ENCODE peak calls at places on chromosome 1, in four cellular contexts. Y is HEK293T, Q is GM12878, U is HepG2. K is an unnamed sample.

GRCh38 chr1:153655333-153655732 is 3.2 kb upstream of the SNAPIN start:
- DNase-seq in Y (no peak), U (peak), Q (no peak), K (no peak)

GRCh38 chr1:65949230-65949626 is 156.5 kb downstream of the PDE4B start:
- DNase-seq in Q (no peak), Y (no peak), U (no peak), K (no peak)

GRCh38 chr1:4653796-4654715 is at the start of gene AJAP1:
- DNase-seq in U (no peak), Q (no peak), Y (no peak), K (no peak)

GRCh38 chr1:66626261-66626660 is 92.3 kb downstream of the SGIP1 start:
- DNase-seq in U (no peak), Y (no peak), Q (no peak), K (no peak)

GRCh38 chr1:114558548-114558947 is 22.9 kb downstream of the BCAS2 start:
- DNase-seq in Y (peak), Q (no peak), U (peak), K (peak)

GRCh38 chr1:16324456-16324890 is 27.8 kb downstream of the FBXO42 start:
- DNase-seq in Y (no peak), Q (no peak), U (no peak), K (peak)

GRCh38 chr1:92872719-92873118 is 40.9 kb downstream of the RPL5 start:
- DNase-seq in Y (no peak), U (no peak), Q (no peak), K (no peak)

GRCh38 chr1:89274431-89274857 is 1.8 kb upstream of the GBP5 start:
- DNase-seq in Q (no peak), Y (no peak), U (no peak), K (no peak)

GRCh38 chr1:43992232-43992995 is 1.0 kb downstream of the CCDC24 start:
- DNase-seq in U (no peak), Y (no peak), Q (no peak), K (no peak)

GRCh38 chr1:32180186-32181060 is 948 bp downstream of the TXLNA start:
- DNase-seq in Q (no peak), Y (peak), U (peak), K (peak)

GRCh38 chr1:186014370-186015030 is 280.3 kb downstream of the HMCN1 start:
- DNase-seq in Y (no peak), Q (no peak), U (no peak), K (no peak)

GRCh38 chr1:100834779-100835645 is 59.6 kb downstream of the EXTL2 start:
- DNase-seq in Q (no peak), U (peak), Y (peak), K (peak)

GRCh38 chr1:207336559-207337467 is 15.3 kb downstream of the CD55 start:
- DNase-seq in U (peak), Q (peak), Y (no peak), K (no peak)

GRCh38 chr1:244757091-244757939 is 78.1 kb upstream of the COX20 start:
- DNase-seq in U (no peak), Q (no peak), Y (no peak), K (no peak)

GRCh38 chr1:219963432-219963831 is 35.1 kb upstream of the SLC30A10 start:
- DNase-seq in Y (no peak), U (peak), Q (no peak), K (no peak)

GRCh38 chr1:19010995-19011696 is 54.7 kb upstream of the IFFO2 start:
- DNase-seq in U (peak), Q (peak), Y (peak), K (peak)

GRCh38 chr1:119294199-119294598 is 74.4 kb upstream of the HAO2 start:
- DNase-seq in U (no peak), Y (no peak), Q (no peak), K (no peak)

GRCh38 chr1:21647431-21648373 is 21.5 kb downstream of the RAP1GAP start:
- DNase-seq in Q (no peak), U (no peak), Y (peak), K (peak)

GRCh38 chr1:31625561-31626272 is 8.2 kb downstream of the HCRTR1 start:
- DNase-seq in U (no peak), Q (no peak), Y (no peak), K (no peak)

GRCh38 chr1:77925536-77925935 is 37.1 kb downstream of the NEXN start:
- DNase-seq in Q (no peak), Y (no peak), U (no peak), K (no peak)

GRCh38 chr1:207407655-207408256 is 46.4 kb upstream of the CR2 start:
- DNase-seq in Y (no peak), U (no peak), Q (no peak), K (peak)

GRCh38 chr1:150548632-150549495 is at the start of gene ADAMTSL4:
- DNase-seq in Y (peak), U (no peak), Q (no peak), K (peak)

GRCh38 chr1:110787328-110788071 is 85.4 kb upstream of the CD53 start:
- DNase-seq in Y (no peak), U (no peak), Q (peak), K (no peak)

GRCh38 chr1:64215576-64215975 is 12.2 kb downstream of the UBE2U start:
- DNase-seq in Y (no peak), U (no peak), Q (no peak), K (no peak)

GRCh38 chr1:227765261-227766014 is 30.2 kb downstream of the SNAP47 start:
- DNase-seq in U (no peak), Y (no peak), Q (no peak), K (no peak)

GRCh38 chr1:30735668-30736498 is 12.5 kb upstream of the MATN1 start:
- DNase-seq in Q (no peak), U (no peak), Y (no peak), K (no peak)

GRCh38 chr1:99599678-99600175 is 46.2 kb upstream of the PALMD start:
- DNase-seq in U (peak), Y (no peak), Q (no peak), K (peak)

GRCh38 chr1:199821029-199821779 is 206.3 kb upstream of the NR5A2 start:
- DNase-seq in Y (no peak), Q (no peak), U (no peak), K (no peak)

GRCh38 chr1:96971849-96972602 is 250.4 kb downstream of the PTBP2 start:
- DNase-seq in Q (no peak), Y (no peak), U (no peak), K (no peak)

GRCh38 chr1:53148123-53148522 is 5.7 kb upstream of the SLC1A7 start:
- DNase-seq in Q (no peak), U (no peak), Y (no peak), K (no peak)

GRCh38 chr1:237736372-237737029 is 154.2 kb downstream of the ZP4 start:
- DNase-seq in Q (no peak), Y (peak), U (peak), K (no peak)

GRCh38 chr1:161200421-161200991 is 1.7 kb upstream of the ADAMTS4 start:
- DNase-seq in Y (no peak), Q (no peak), U (peak), K (peak)

GRCh38 chr1:12143631-12144155 is 23.1 kb upstream of the TNFRSF1B start:
- DNase-seq in Q (no peak), Y (no peak), U (no peak), K (peak)

GRCh38 chr1:26787381-26787705 is 407 bp upstream of the PIGV start:
- DNase-seq in Q (peak), Y (no peak), U (no peak), K (no peak)

GRCh38 chr1:56868761-56869160 is 14.2 kb downstream of the C8A start:
- DNase-seq in U (no peak), Y (no peak), Q (no peak), K (no peak)

GRCh38 chr1:72281637-72282270 is 585 bp downstream of the NEGR1 start:
- DNase-seq in U (no peak), Q (no peak), Y (peak), K (no peak)

GRCh38 chr1:53371121-53371666 is 43.3 kb upstream of the LRP8 start:
- DNase-seq in Y (no peak), U (no peak), Q (no peak), K (no peak)

GRCh38 chr1:180623579-180624347 is 8.1 kb upstream of the XPR1 start:
- DNase-seq in U (no peak), Q (no peak), Y (peak), K (no peak)

GRCh38 chr1:227885648-227886502 is 61.9 kb downstream of the WNT9A start:
- DNase-seq in Q (no peak), Y (no peak), U (no peak), K (peak)

GRCh38 chr1:23372481-23372880 is 2.8 kb upstream of the ZNF436 start:
- DNase-seq in Q (no peak), Y (no peak), U (no peak), K (no peak)
- TF ChIP-seq TARDBP in Q (no peak), Y (no peak), U (no peak), K (no peak)

GRCh38 chr1:172135923-172136610 is 284.4 kb upstream of the C1orf105 start:
- DNase-seq in U (no peak), Q (no peak), Y (no peak), K (no peak)
- TF ChIP-seq TARDBP in U (no peak), Q (no peak), Y (no peak), K (no peak)

DNA sequence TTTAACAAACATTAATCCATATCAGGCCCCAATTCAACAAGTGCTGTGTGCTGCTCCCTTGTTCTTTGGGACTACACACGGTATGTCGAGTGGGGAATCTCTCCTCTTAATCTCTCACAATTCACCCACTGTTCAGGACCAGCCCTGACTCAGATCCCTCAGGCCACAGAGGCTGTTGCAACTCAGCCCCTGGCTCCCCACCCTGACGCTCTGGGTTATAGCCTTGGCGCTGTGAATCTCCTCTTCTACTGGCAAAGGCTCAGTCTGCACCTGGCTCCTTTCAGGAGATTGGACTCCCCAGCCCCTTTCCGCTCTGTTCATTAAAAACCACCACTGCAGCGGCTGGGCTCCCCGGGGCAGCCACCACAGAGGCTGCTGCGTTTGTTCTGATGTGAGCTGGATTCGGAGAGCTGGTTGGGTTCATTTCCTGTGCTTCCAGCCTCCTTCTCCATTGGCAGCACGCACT is 13.0 kb downstream of the CAPN8 start:
- DNase-seq in Q (no peak), U (no peak), Y (no peak), K (no peak)
- TF ChIP-seq TARDBP in Q (no peak), U (no peak), Y (no peak), K (no peak)

GRCh38 chr1:55179177-55179835 is 35.9 kb downstream of the USP24 start:
- DNase-seq in U (no peak), Y (no peak), Q (no peak), K (peak)
- TF ChIP-seq TARDBP in U (no peak), Y (no peak), Q (no peak), K (no peak)

DNA sequence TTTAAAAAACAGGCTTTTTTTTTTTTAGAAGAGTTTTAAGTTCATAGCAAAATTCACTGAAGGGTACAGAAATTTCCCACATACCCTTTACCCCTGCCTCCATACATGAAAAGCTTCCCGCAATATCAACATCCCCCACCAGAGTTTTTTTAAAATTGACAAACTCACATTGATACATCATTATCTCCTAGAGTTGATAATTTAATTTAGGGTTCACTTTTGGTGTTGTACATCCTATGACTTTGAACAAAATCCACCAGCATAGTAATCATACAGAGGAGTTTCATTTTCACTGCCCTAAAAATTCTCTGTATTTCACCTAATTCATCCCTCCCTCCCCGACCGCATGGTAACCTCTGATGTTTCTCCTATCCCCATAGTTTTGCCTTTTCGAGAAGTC is 53.6 kb upstream of the KCNK2 start:
- DNase-seq in Y (no peak), Q (no peak), U (no peak), K (no peak)
- TF ChIP-seq TARDBP in Y (no peak), Q (no peak), U (no peak), K (no peak)

K was measured in K562.